ENCODE peak calls at places on chromosomes 11 and 22, in four cellular contexts. M is T-helper 9 cell; J is SJSA1; D is naive thymus-derived CD8-positive, alpha-beta T cell. K is an unnamed sample.

GRCh38 chr22:33914131-33914530 is 6.1 kb downstream of the LARGE1 start:
- DNase-seq in M (no peak), J (no peak), D (no peak), K (no peak)

GRCh38 chr11:119206512-119207299 is 567 bp downstream of the CBL start:
- DNase-seq in M (peak; percentile 44), J (peak; percentile 10), D (peak; percentile 26), K (peak; percentile 41)

GRCh38 chr11:70090989-70091388 is 12.9 kb downstream of the ANO1 start:
- DNase-seq in M (no peak), J (no peak), D (no peak), K (no peak)

GRCh38 chr11:12540913-12541587 is 133.2 kb upstream of the TEAD1 start:
- DNase-seq in M (no peak), J (peak; percentile 78), D (no peak), K (no peak)

GRCh38 chr11:6991227-6991626 is 28.9 kb downstream of the ZNF214 start:
- DNase-seq in M (no peak), J (no peak), D (no peak), K (no peak)

GRCh38 chr22:37627091-37627490 is 12.4 kb upstream of the SH3BP1 start:
- DNase-seq in M (no peak), J (no peak), D (no peak), K (no peak)

GRCh38 chr11:75443043-75443442 is 10.0 kb upstream of the KLHL35 start:
- DNase-seq in M (no peak), J (no peak), D (no peak), K (no peak)

GRCh38 chr22:43994006-43994405 is 30.1 kb upstream of the PARVB start:
- DNase-seq in M (no peak), J (no peak), D (no peak), K (no peak)

GRCh38 chr11:11620966-11621880 is 582 bp downstream of the GALNT18 start:
- DNase-seq in M (no peak), J (peak; percentile 20), D (no peak), K (no peak)

GRCh38 chr11:106552694-106553203 is 465.5 kb downstream of the GUCY1A2 start:
- DNase-seq in M (no peak), J (no peak), D (no peak), K (no peak)

GRCh38 chr22:43236401-43237166 is 49.6 kb upstream of the TTLL12 start:
- DNase-seq in M (no peak), J (no peak), D (no peak), K (no peak)

GRCh38 chr11:19187101-19187500 is 14.7 kb downstream of the CSRP3 start:
- DNase-seq in M (no peak), J (no peak), D (no peak), K (no peak)

GRCh38 chr11:75490221-75491181 is 35.2 kb downstream of the GDPD5 start:
- DNase-seq in M (no peak), J (peak; percentile 40), D (no peak), K (no peak)

GRCh38 chr22:32199961-32200360 is 4.9 kb downstream of the RFPL2 start:
- DNase-seq in M (no peak), J (no peak), D (no peak), K (no peak)

GRCh38 chr11:78424334-78425270 is 7.0 kb upstream of the GAB2 start:
- DNase-seq in M (no peak), J (no peak), D (no peak), K (no peak)

GRCh38 chr22:23085351-23085671 is 15.0 kb downstream of the GNAZ start:
- DNase-seq in M (no peak), J (no peak), D (no peak), K (no peak)

GRCh38 chr11:120819003-120819402 is 204.9 kb upstream of the TBCEL start:
- DNase-seq in M (no peak), J (no peak), D (no peak), K (no peak)

GRCh38 chr11:68297812-68298658 is 14.4 kb upstream of the LRP5 start:
- DNase-seq in M (peak; percentile 67), J (peak; percentile 81), D (peak; percentile 42), K (peak; percentile 65)

GRCh38 chr11:2474059-2474901 is 29.5 kb downstream of the KCNQ1 start:
- DNase-seq in M (no peak), J (no peak), D (no peak), K (no peak)

GRCh38 chr11:2725367-2726300 is 25.8 kb upstream of the KCNQ1OT1 start:
- DNase-seq in M (no peak), J (no peak), D (no peak), K (no peak)

GRCh38 chr11:32435511-32435946 is at the start of gene WT1:
- DNase-seq in M (no peak), J (no peak), D (no peak), K (no peak)

GRCh38 chr11:66849501-66850234 is 6.4 kb downstream of the RCE1 start:
- DNase-seq in M (no peak), J (no peak), D (no peak), K (no peak)

GRCh38 chr11:63747006-63747405 is 21.6 kb downstream of the ZFTA start:
- DNase-seq in M (no peak), J (no peak), D (no peak), K (no peak)

GRCh38 chr11:65298131-65298535 is 16.5 kb upstream of the CDC42EP2 start:
- DNase-seq in M (no peak), J (no peak), D (no peak), K (no peak)

GRCh38 chr11:117941163-117941707 is 12.0 kb upstream of the TMPRSS13 start:
- DNase-seq in M (no peak), J (no peak), D (no peak), K (no peak)

GRCh38 chr11:75867778-75868374 is 52.9 kb downstream of the UVRAG start:
- DNase-seq in M (peak; percentile 35), J (peak; percentile 3), D (peak; percentile 3), K (no peak)

GRCh38 chr22:49023879-49024774 is 803.5 kb downstream of the BRD1 start:
- DNase-seq in M (no peak), J (no peak), D (no peak), K (no peak)